ENCODE peak calls at places on chromosomes 1 and 21, in five cellular contexts. Q, K, M, T and R are unnamed samples.

GRCh38 chr1:62744594-62745577 is 39.0 kb upstream of the ATG4C start:
- DNase-seq in Q (no peak), M (no peak), K (no peak), T (no peak), R (no peak)

GRCh38 chr1:15063346-15063745 is 90.2 kb upstream of the TMEM51 start:
- DNase-seq in Q (no peak), K (no peak), M (no peak), T (no peak), R (no peak)

GRCh38 chr1:54763814-54764131 is 550 bp downstream of the PARS2 start:
- DNase-seq in M (no peak), T (no peak), K (no peak), Q (no peak), R (no peak)

GRCh38 chr21:33370292-33370691 is 32.9 kb upstream of the IFNGR2 start:
- DNase-seq in T (no peak), M (no peak), K (no peak), Q (no peak), R (no peak)

GRCh38 chr1:247175458-247175857 is 3.6 kb upstream of the ZNF124 start:
- DNase-seq in M (no peak), Q (no peak), K (no peak), T (no peak), R (no peak)

GRCh38 chr1:25690396-25690956 is 73.9 kb downstream of the MAN1C1 start:
- DNase-seq in Q (peak), T (no peak), M (no peak), K (no peak), R (no peak)

GRCh38 chr1:2834741-2835564 is 33.5 kb upstream of the TTC34 start:
- DNase-seq in Q (peak), K (no peak), T (no peak), M (no peak), R (no peak)

GRCh38 chr1:205948886-205949285 is 5.6 kb upstream of the SLC26A9 start:
- DNase-seq in K (no peak), M (no peak), Q (no peak), T (no peak), R (no peak)

GRCh38 chr1:29280780-29281131 is 44.4 kb downstream of the PTPRU start:
- DNase-seq in T (no peak), K (no peak), Q (no peak), M (no peak), R (no peak)

GRCh38 chr1:103110701-103111100 is 2.4 kb upstream of the COL11A1 start:
- DNase-seq in T (no peak), K (no peak), Q (no peak), M (no peak), R (no peak)

GRCh38 chr1:234702342-234703000 is 92.5 kb upstream of the IRF2BP2 start:
- DNase-seq in T (no peak), M (no peak), Q (no peak), K (no peak), R (no peak)

GRCh38 chr1:201495447-201496295 is 11.3 kb downstream of the CSRP1 start:
- DNase-seq in T (no peak), K (no peak), M (no peak), Q (peak), R (no peak)